ENCODE peak calls at places on chromosomes 1 and 21, in ten cellular contexts. One of them, this sample, is unnamed.

GRCh38 chr1:51750729-51751128 is 127.8 kb downstream of the NRDC start:
- DNase-seq in left ventricle myocardium inferior: no peak
- DNase-seq in heart left ventricle: no peak
- DNase-seq in pancreas: no peak
- DNase-seq in lower leg skin: no peak
- DNase-seq in neural progenitor cell: no peak
- DNase-seq in bronchial epithelial cell: peak; percentile 79
- DNase-seq in HepG2: no peak
- DNase-seq in A549: no peak
- DNase-seq in ovary: no peak
- DNase-seq in this sample: no peak

GRCh38 chr1:111193712-111194480 is 6.5 kb downstream of the DENND2D start:
- DNase-seq in neural progenitor cell: no peak
- DNase-seq in left ventricle myocardium inferior: no peak
- DNase-seq in ovary: no peak
- DNase-seq in bronchial epithelial cell: peak; percentile 55
- DNase-seq in lower leg skin: no peak
- DNase-seq in HepG2: no peak
- DNase-seq in pancreas: no peak
- DNase-seq in A549: no peak
- DNase-seq in heart left ventricle: no peak
- DNase-seq in this sample: no peak

GRCh38 chr1:26972390-26972789 is 12.1 kb upstream of the KDF1 start:
- DNase-seq in left ventricle myocardium inferior: no peak
- DNase-seq in heart left ventricle: no peak
- DNase-seq in ovary: no peak
- DNase-seq in A549: no peak
- DNase-seq in HepG2: no peak
- DNase-seq in bronchial epithelial cell: no peak
- DNase-seq in lower leg skin: no peak
- DNase-seq in neural progenitor cell: no peak
- DNase-seq in pancreas: no peak
- DNase-seq in this sample: no peak

GRCh38 chr1:198772626-198773025 is 133.8 kb downstream of the PTPRC start:
- DNase-seq in left ventricle myocardium inferior: no peak
- DNase-seq in lower leg skin: no peak
- DNase-seq in bronchial epithelial cell: no peak
- DNase-seq in pancreas: no peak
- DNase-seq in ovary: no peak
- DNase-seq in heart left ventricle: no peak
- DNase-seq in neural progenitor cell: no peak
- DNase-seq in HepG2: no peak
- DNase-seq in A549: no peak
- DNase-seq in this sample: no peak

GRCh38 chr21:29585462-29585861 is 286.7 kb downstream of the BACH1 start:
- DNase-seq in HepG2: no peak
- DNase-seq in lower leg skin: no peak
- DNase-seq in ovary: no peak
- DNase-seq in left ventricle myocardium inferior: no peak
- DNase-seq in neural progenitor cell: no peak
- DNase-seq in A549: no peak
- DNase-seq in heart left ventricle: no peak
- DNase-seq in pancreas: no peak
- DNase-seq in bronchial epithelial cell: no peak
- DNase-seq in this sample: no peak

GRCh38 chr1:173249349-173249748 is 42.2 kb upstream of the TNFSF4 start:
- DNase-seq in ovary: no peak
- DNase-seq in bronchial epithelial cell: peak; percentile 47
- DNase-seq in A549: peak; percentile 10
- DNase-seq in left ventricle myocardium inferior: no peak
- DNase-seq in HepG2: no peak
- DNase-seq in neural progenitor cell: no peak
- DNase-seq in heart left ventricle: no peak
- DNase-seq in pancreas: no peak
- DNase-seq in lower leg skin: no peak
- DNase-seq in this sample: no peak

GRCh38 chr1:64059556-64059955 is 143.9 kb upstream of the UBE2U start:
- DNase-seq in lower leg skin: no peak
- DNase-seq in A549: no peak
- DNase-seq in ovary: no peak
- DNase-seq in pancreas: no peak
- DNase-seq in heart left ventricle: no peak
- DNase-seq in HepG2: no peak
- DNase-seq in neural progenitor cell: no peak
- DNase-seq in bronchial epithelial cell: no peak
- DNase-seq in left ventricle myocardium inferior: no peak
- DNase-seq in this sample: no peak

GRCh38 chr1:159008744-159009188 is 941 bp upstream of the IFI16 start:
- DNase-seq in heart left ventricle: no peak
- DNase-seq in ovary: no peak
- DNase-seq in neural progenitor cell: no peak
- DNase-seq in lower leg skin: peak; percentile 29
- DNase-seq in left ventricle myocardium inferior: no peak
- DNase-seq in HepG2: no peak
- DNase-seq in A549: no peak
- DNase-seq in pancreas: no peak
- DNase-seq in bronchial epithelial cell: no peak
- DNase-seq in this sample: no peak

GRCh38 chr1:55374801-55375616 is 159.8 kb upstream of the USP24 start:
- DNase-seq in pancreas: no peak
- DNase-seq in lower leg skin: peak; percentile 54
- DNase-seq in heart left ventricle: no peak
- DNase-seq in bronchial epithelial cell: no peak
- DNase-seq in ovary: no peak
- DNase-seq in left ventricle myocardium inferior: no peak
- DNase-seq in A549: no peak
- DNase-seq in HepG2: no peak
- DNase-seq in neural progenitor cell: no peak
- DNase-seq in this sample: no peak

GRCh38 chr1:42759114-42759513 is 7.7 kb downstream of the P3H1 start:
- DNase-seq in HepG2: no peak
- DNase-seq in heart left ventricle: no peak
- DNase-seq in bronchial epithelial cell: no peak
- DNase-seq in neural progenitor cell: peak; percentile 29
- DNase-seq in lower leg skin: no peak
- DNase-seq in left ventricle myocardium inferior: no peak
- DNase-seq in A549: no peak
- DNase-seq in ovary: no peak
- DNase-seq in pancreas: no peak
- DNase-seq in this sample: no peak

GRCh38 chr1:210328032-210328745 is 513 bp upstream of the HHAT start:
- DNase-seq in neural progenitor cell: no peak
- DNase-seq in A549: no peak
- DNase-seq in HepG2: no peak
- DNase-seq in bronchial epithelial cell: no peak
- DNase-seq in lower leg skin: no peak
- DNase-seq in heart left ventricle: peak; percentile 24
- DNase-seq in ovary: no peak
- DNase-seq in left ventricle myocardium inferior: no peak
- DNase-seq in pancreas: no peak
- DNase-seq in this sample: no peak

GRCh38 chr1:193377472-193377871 is 191.1 kb upstream of the B3GALT2 start:
- DNase-seq in lower leg skin: no peak
- DNase-seq in HepG2: no peak
- DNase-seq in bronchial epithelial cell: no peak
- DNase-seq in pancreas: no peak
- DNase-seq in heart left ventricle: no peak
- DNase-seq in neural progenitor cell: no peak
- DNase-seq in ovary: no peak
- DNase-seq in A549: no peak
- DNase-seq in left ventricle myocardium inferior: no peak
- DNase-seq in this sample: no peak

GRCh38 chr1:236204043-236204442 is 61.7 kb downstream of the GPR137B start:
- DNase-seq in neural progenitor cell: no peak
- DNase-seq in bronchial epithelial cell: peak; percentile 57
- DNase-seq in lower leg skin: no peak
- DNase-seq in heart left ventricle: no peak
- DNase-seq in A549: no peak
- DNase-seq in HepG2: no peak
- DNase-seq in left ventricle myocardium inferior: no peak
- DNase-seq in pancreas: no peak
- DNase-seq in ovary: no peak
- DNase-seq in this sample: no peak
- TF ChIP-seq CTCF in neural progenitor cell: no peak
- TF ChIP-seq CTCF in bronchial epithelial cell: no peak
- TF ChIP-seq CTCF in lower leg skin: no peak
- TF ChIP-seq CTCF in heart left ventricle: no peak
- TF ChIP-seq CTCF in A549: no peak
- TF ChIP-seq CTCF in HepG2: no peak
- TF ChIP-seq CTCF in left ventricle myocardium inferior: no peak
- TF ChIP-seq CTCF in pancreas: no peak
- TF ChIP-seq CTCF in ovary: no peak
- TF ChIP-seq CTCF in this sample: no peak

GRCh38 chr1:202159534-202160371 is 649 bp downstream of the PTPN7 start:
- DNase-seq in lower leg skin: no peak
- DNase-seq in ovary: no peak
- DNase-seq in heart left ventricle: no peak
- DNase-seq in neural progenitor cell: no peak
- DNase-seq in left ventricle myocardium inferior: no peak
- DNase-seq in bronchial epithelial cell: no peak
- DNase-seq in pancreas: no peak
- DNase-seq in A549: no peak
- DNase-seq in HepG2: no peak
- DNase-seq in this sample: no peak
- H3K4me3 ChIP-seq in lower leg skin: no peak overlapping the region
- H3K4me3 ChIP-seq in ovary: no peak overlapping the region
- H3K4me3 ChIP-seq in heart left ventricle: no peak overlapping the region
- H3K4me3 ChIP-seq in neural progenitor cell: no peak overlapping the region
- H3K4me3 ChIP-seq in left ventricle myocardium inferior: peak overlapping the region; percentile 29
- H3K4me3 ChIP-seq in bronchial epithelial cell: no peak overlapping the region
- H3K4me3 ChIP-seq in pancreas: peak overlapping the region; percentile 28
- H3K4me3 ChIP-seq in A549: no peak overlapping the region
- H3K4me3 ChIP-seq in HepG2: no peak overlapping the region
- H3K4me3 ChIP-seq in this sample: peak overlapping the region; percentile 58

DNA sequence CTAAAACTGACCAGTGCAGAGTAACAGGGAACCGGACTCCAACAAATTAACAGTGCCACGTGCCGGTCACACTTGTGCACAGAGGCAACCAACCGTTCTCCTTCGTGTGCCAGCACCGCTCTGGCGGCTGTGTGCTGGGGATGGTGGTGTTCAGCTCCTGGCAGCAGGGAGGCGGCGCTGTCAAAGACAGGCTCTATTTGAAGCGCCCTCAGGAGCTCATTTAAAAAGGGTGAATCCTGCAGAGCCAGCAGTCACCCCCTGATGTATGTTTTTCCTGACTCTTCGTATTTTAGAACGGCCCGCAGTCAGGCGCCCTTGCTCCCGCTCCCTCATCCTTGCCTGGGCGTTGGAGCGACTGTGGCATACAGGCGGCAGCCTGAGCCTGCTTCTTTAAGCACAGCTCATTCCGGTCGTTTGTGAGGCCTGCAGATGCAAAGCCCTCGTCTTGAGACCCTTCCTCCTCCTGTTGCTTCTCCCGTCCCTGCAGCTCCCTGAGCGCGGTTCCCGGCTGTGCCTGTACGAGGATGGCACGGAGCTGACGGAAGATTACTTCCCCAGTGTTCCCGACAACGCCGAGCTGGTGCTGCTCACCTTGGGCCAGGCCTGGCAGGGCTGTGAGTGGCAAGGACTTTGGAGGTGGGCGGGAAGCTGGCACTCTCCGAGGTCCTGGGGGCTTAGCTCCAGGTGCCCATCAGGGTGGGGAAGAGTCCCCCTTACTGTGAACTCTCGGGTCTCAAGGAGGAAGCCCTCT is 1.1 kb downstream of the DFFB start:
- DNase-seq in left ventricle myocardium inferior: no peak
- DNase-seq in bronchial epithelial cell: peak; percentile 23
- DNase-seq in ovary: peak; percentile 17
- DNase-seq in neural progenitor cell: peak; percentile 48
- DNase-seq in pancreas: peak; percentile 66
- DNase-seq in lower leg skin: no peak
- DNase-seq in A549: no peak
- DNase-seq in heart left ventricle: no peak
- DNase-seq in HepG2: peak; percentile 22
- DNase-seq in this sample: no peak
- TF ChIP-seq CTCF in left ventricle myocardium inferior: no peak
- TF ChIP-seq CTCF in bronchial epithelial cell: peak; percentile 27
- TF ChIP-seq CTCF in ovary: no peak
- TF ChIP-seq CTCF in neural progenitor cell: no peak
- TF ChIP-seq CTCF in pancreas: no peak
- TF ChIP-seq CTCF in lower leg skin: no peak
- TF ChIP-seq CTCF in A549: no peak
- TF ChIP-seq CTCF in heart left ventricle: no peak
- TF ChIP-seq CTCF in HepG2: peak; percentile 47
- TF ChIP-seq CTCF in this sample: no peak

GRCh38 chr1:235122348-235122747 is 6.3 kb downstream of the TOMM20 start:
- DNase-seq in neural progenitor cell: no peak
- DNase-seq in left ventricle myocardium inferior: no peak
- DNase-seq in HepG2: no peak
- DNase-seq in lower leg skin: no peak
- DNase-seq in pancreas: no peak
- DNase-seq in bronchial epithelial cell: no peak
- DNase-seq in heart left ventricle: no peak
- DNase-seq in A549: no peak
- DNase-seq in ovary: no peak
- DNase-seq in this sample: no peak

GRCh38 chr1:235124111-235124510 is 4.5 kb downstream of the TOMM20 start:
- DNase-seq in pancreas: no peak
- DNase-seq in lower leg skin: no peak
- DNase-seq in ovary: no peak
- DNase-seq in HepG2: no peak
- DNase-seq in A549: no peak
- DNase-seq in bronchial epithelial cell: no peak
- DNase-seq in heart left ventricle: no peak
- DNase-seq in neural progenitor cell: no peak
- DNase-seq in left ventricle myocardium inferior: no peak
- DNase-seq in this sample: no peak

GRCh38 chr1:235127203-235127602 is 1.4 kb downstream of the TOMM20 start:
- DNase-seq in bronchial epithelial cell: peak; percentile 24
- DNase-seq in lower leg skin: no peak
- DNase-seq in neural progenitor cell: no peak
- DNase-seq in HepG2: no peak
- DNase-seq in ovary: no peak
- DNase-seq in A549: no peak
- DNase-seq in pancreas: no peak
- DNase-seq in left ventricle myocardium inferior: no peak
- DNase-seq in heart left ventricle: no peak
- DNase-seq in this sample: no peak

GRCh38 chr1:235127774-235128452 is 724 bp downstream of the TOMM20 start:
- DNase-seq in pancreas: no peak
- DNase-seq in neural progenitor cell: peak; percentile 7
- DNase-seq in left ventricle myocardium inferior: no peak
- DNase-seq in HepG2: no peak
- DNase-seq in ovary: no peak
- DNase-seq in lower leg skin: no peak
- DNase-seq in heart left ventricle: no peak
- DNase-seq in A549: no peak
- DNase-seq in bronchial epithelial cell: no peak
- DNase-seq in this sample: no peak

DNA sequence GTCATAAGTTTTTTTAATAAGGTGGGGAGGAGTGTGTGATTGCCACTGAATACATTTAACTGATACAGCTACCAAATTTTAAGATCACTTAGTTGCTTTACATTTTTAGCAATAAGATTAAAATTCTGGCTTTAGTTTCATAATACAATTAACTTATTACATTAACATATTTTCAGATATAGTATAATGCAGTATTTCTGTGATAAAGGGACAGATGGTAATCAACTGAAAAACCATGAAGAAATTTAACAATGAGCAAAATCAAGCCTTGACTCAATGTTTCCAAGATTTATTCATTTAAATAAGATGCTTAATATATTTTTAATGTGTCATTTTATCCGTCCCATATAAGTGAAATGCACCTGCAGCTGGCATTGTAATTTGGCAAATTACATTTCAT is 4.0 kb downstream of the TOMM20 start:
- DNase-seq in pancreas: no peak
- DNase-seq in left ventricle myocardium inferior: no peak
- DNase-seq in neural progenitor cell: no peak
- DNase-seq in heart left ventricle: no peak
- DNase-seq in lower leg skin: no peak
- DNase-seq in bronchial epithelial cell: no peak
- DNase-seq in A549: no peak
- DNase-seq in HepG2: no peak
- DNase-seq in ovary: no peak
- DNase-seq in this sample: no peak
- H3K4me3 ChIP-seq in pancreas: no peak overlapping the region
- H3K4me3 ChIP-seq in left ventricle myocardium inferior: no peak overlapping the region
- H3K4me3 ChIP-seq in neural progenitor cell: no peak overlapping the region
- H3K4me3 ChIP-seq in heart left ventricle: no peak overlapping the region
- H3K4me3 ChIP-seq in lower leg skin: no peak overlapping the region
- H3K4me3 ChIP-seq in bronchial epithelial cell: no peak overlapping the region
- H3K4me3 ChIP-seq in A549: no peak overlapping the region
- H3K4me3 ChIP-seq in HepG2: peak overlapping the region; percentile 47
- H3K4me3 ChIP-seq in ovary: no peak overlapping the region
- H3K4me3 ChIP-seq in this sample: no peak overlapping the region

This sample was measured in coronary artery.